ENCODE peak calls at places on chromosomes 11 and 22, in nine cellular contexts. Z is pancreas; W is iPS-NIHi11; X is HT-29; O is CD4-positive, CD25-positive, alpha-beta regulatory T cell; Y is effector CD4-positive, alpha-beta T cell; A is retinal pigment epithelial cell; Q is sigmoid colon; G is left lobe of liver. M is an unnamed sample.
A peak's percentile ranks its signal among the peaks of the same experiment; 100 is the strongest.

GRCh38 chr11:13465909-13466371 is 2.9 kb upstream of the BTBD10 start:
- DNase-seq in Z (no peak), W (peak; percentile 21), X (peak; percentile 59), O (peak; percentile 40), Y (no peak), A (no peak), Q (no peak), G (no peak), M (peak; percentile 38)

GRCh38 chr11:74025467-74026166 is 16.7 kb upstream of the UCP3 start:
- DNase-seq in Z (no peak), W (no peak), X (no peak), O (no peak), Y (no peak), A (no peak), Q (no peak), G (no peak), M (no peak)

GRCh38 chr11:114447892-114448291 is 8.6 kb downstream of the REXO2 start:
- DNase-seq in Z (no peak), W (no peak), X (no peak), O (no peak), Y (no peak), A (no peak), Q (no peak), G (no peak), M (no peak)

GRCh38 chr11:112651345-112651744 is 309.9 kb upstream of the NCAM1 start:
- DNase-seq in Z (no peak), W (no peak), X (no peak), O (no peak), Y (no peak), A (no peak), Q (no peak), G (no peak), M (no peak)

GRCh38 chr11:17786824-17787525 is 52.4 kb downstream of the KCNC1 start:
- DNase-seq in Z (no peak), W (peak; percentile 36), X (no peak), O (no peak), Y (no peak), A (peak; percentile 11), Q (peak; percentile 33), G (no peak), M (no peak)

GRCh38 chr22:26713823-26714449 is 56.5 kb downstream of the MIAT start:
- DNase-seq in Z (no peak), W (no peak), X (no peak), O (no peak), Y (no peak), A (peak; percentile 43), Q (no peak), G (no peak), M (peak; percentile 21)

GRCh38 chr11:57294225-57295131 is 30.3 kb downstream of the TNKS1BP1 start:
- DNase-seq in Z (no peak), W (peak; percentile 44), X (peak; percentile 58), O (no peak), Y (no peak), A (peak; percentile 93), Q (no peak), G (peak; percentile 55), M (no peak)

GRCh38 chr11:31809857-31810778 is 1.0 kb downstream of the PAX6 start:
- DNase-seq in Z (peak; percentile 78), W (no peak), X (no peak), O (no peak), Y (no peak), A (no peak), Q (peak; percentile 61), G (no peak), M (peak; percentile 61)

GRCh38 chr11:114511538-114511937 is 48.1 kb downstream of the NXPE1 start:
- DNase-seq in Z (no peak), W (no peak), X (no peak), O (no peak), Y (no peak), A (no peak), Q (no peak), G (no peak), M (no peak)

GRCh38 chr22:22093743-22094142 is 111.2 kb upstream of the TOP3B start:
- DNase-seq in Z (no peak), W (no peak), X (no peak), O (no peak), Y (no peak), A (no peak), Q (no peak), G (no peak), M (no peak)

M was measured in hepatocyte.